ENCODE peak calls at places on chromosomes 16 and 17, in five cellular contexts. F is K562, X is H1, Q is HepG2, C is GM12878. U is an unnamed sample.

GRCh38 chr16:4852221-4852872 is 5.1 kb downstream of the UBN1 start:
- DNase-seq in F (peak; percentile 64), X (no peak), Q (no peak), C (no peak), U (no peak)

GRCh38 chr16:75131081-75131480 is 14.5 kb upstream of the LDHD start:
- DNase-seq in F (no peak), X (no peak), Q (no peak), C (no peak), U (no peak)

GRCh38 chr17:27257031-27257357 is 36.9 kb upstream of the WSB1 start:
- DNase-seq in F (no peak), X (no peak), Q (no peak), C (no peak), U (no peak)

GRCh38 chr16:62950351-62950750 is 914.1 kb upstream of the CDH8 start:
- DNase-seq in F (no peak), X (no peak), Q (no peak), C (no peak), U (no peak)

GRCh38 chr17:82064433-82065192 is 991 bp downstream of the DUS1L start:
- DNase-seq in F (no peak), X (no peak), Q (peak; percentile 38), C (no peak), U (no peak)

GRCh38 chr17:62110923-62111484 is 45.9 kb upstream of the MED13 start:
- DNase-seq in F (no peak), X (no peak), Q (no peak), C (no peak), U (no peak)

GRCh38 chr17:28940675-28941074 is 10.6 kb downstream of the PHF12 start:
- DNase-seq in F (no peak), X (no peak), Q (no peak), C (no peak), U (no peak)

GRCh38 chr17:61130320-61130719 is 269.3 kb upstream of the TBX2 start:
- DNase-seq in F (no peak), X (no peak), Q (no peak), C (no peak), U (no peak)

GRCh38 chr16:67115649-67116048 is 5.9 kb downstream of the PHAF1 start:
- DNase-seq in F (no peak), X (no peak), Q (no peak), C (no peak), U (peak; percentile 85)

GRCh38 chr16:19245326-19245925 is 40.1 kb upstream of the CLEC19A start:
- DNase-seq in F (no peak), X (no peak), Q (no peak), C (no peak), U (no peak)

GRCh38 chr17:76476736-76477135 is 9.3 kb downstream of the AANAT start:
- DNase-seq in F (no peak), X (no peak), Q (no peak), C (no peak), U (no peak)

GRCh38 chr17:47239663-47240374 is 13.8 kb upstream of the ITGB3 start:
- DNase-seq in F (peak; percentile 87), X (no peak), Q (no peak), C (peak; percentile 40), U (peak; percentile 69)

GRCh38 chr17:67558740-67559380 is 158.9 kb upstream of the NOL11 start:
- DNase-seq in F (peak; percentile 8), X (no peak), Q (no peak), C (no peak), U (no peak)

GRCh38 chr17:64773836-64774761 is 112.0 kb upstream of the SMURF2 start:
- DNase-seq in F (peak; percentile 81), X (peak; percentile 93), Q (peak; percentile 91), C (no peak), U (peak; percentile 95)

GRCh38 chr16:79767597-79768280 is 167.2 kb upstream of the MAF start:
- DNase-seq in F (peak; percentile 36), X (no peak), Q (peak; percentile 40), C (no peak), U (no peak)

GRCh38 chr16:70735141-70735979 is 49.5 kb upstream of the MTSS2 start:
- DNase-seq in F (no peak), X (no peak), Q (peak; percentile 30), C (no peak), U (no peak)

GRCh38 chr16:19884021-19884485 is 595 bp downstream of the GPRC5B start:
- DNase-seq in F (no peak), X (peak; percentile 54), Q (no peak), C (no peak), U (no peak)

GRCh38 chr17:59155439-59156177 is at the start of gene PRR11:
- DNase-seq in F (peak; percentile 98), X (peak; percentile 80), Q (peak; percentile 100), C (no peak), U (peak; percentile 100)

GRCh38 chr17:42010898-42011516 is 6.2 kb downstream of the DNAJC7 start:
- DNase-seq in F (peak; percentile 58), X (no peak), Q (peak; percentile 52), C (no peak), U (no peak)

GRCh38 chr17:3866269-3866668 is 20.2 kb upstream of the NCBP3 start:
- DNase-seq in F (no peak), X (no peak), Q (no peak), C (no peak), U (no peak)

DNA sequence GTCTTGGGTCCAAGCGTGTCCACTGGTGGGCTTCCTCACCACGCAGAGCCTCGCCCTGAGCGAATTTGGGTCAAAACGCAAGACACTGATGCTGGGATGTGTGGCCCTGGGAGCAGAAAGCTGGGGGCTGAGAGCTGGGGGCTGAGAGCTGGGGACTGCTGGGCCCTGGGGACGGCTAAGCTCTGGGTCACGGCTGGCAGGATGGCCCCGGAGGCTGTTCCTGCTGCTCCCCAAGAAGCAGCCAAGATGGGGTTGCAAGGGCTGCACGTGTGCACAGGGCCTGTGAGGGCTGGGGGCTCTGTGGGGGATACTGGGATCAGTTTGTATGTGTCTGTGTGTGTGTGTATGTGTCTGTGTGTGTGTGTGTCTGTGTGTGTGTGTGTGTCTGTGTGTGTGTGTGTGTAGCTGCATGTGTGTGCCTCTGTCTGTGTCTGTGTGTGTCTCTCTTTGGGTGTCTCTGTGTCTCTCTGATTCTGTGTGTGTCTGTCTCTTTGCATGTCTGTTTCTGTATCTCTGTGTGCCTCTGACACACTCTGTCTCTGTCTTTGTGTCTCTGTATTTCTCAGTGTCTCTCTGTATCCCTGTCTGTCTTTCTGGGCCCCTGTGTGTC is 38.2 kb upstream of the CIBAR2 start:
- DNase-seq in F (no peak), X (no peak), Q (no peak), C (no peak), U (no peak)
- TF ChIP-seq RAD21 in F (no peak), X (no peak), Q (no peak), C (no peak), U (no peak)

DNA sequence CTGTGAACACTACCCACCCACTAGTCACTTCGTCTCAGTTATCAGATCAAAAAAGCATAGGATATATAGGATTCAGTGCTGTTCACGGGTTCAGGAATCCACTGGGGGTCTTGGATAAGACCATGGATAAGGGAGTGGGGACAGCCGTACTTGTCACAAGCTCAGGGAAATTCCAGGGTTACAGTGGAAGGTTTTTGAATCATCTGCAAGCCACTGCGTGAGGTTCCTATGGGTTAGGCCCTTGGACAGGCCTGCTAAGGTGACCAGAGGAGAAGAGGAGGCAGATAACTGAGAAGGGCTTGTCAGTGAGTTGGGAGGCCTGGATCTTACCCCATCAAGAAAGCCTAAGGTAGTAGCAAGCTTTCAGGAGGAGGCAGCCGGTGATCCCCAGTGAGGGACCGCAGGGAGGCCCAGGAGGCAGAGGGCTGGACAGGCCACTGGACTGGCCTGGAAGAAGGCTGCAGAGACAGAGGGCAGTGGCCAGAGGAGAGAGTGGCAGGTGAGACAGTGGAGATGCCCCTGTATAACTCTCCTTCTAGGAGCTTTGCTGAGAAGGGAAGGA is 27.3 kb downstream of the NGFR start:
- DNase-seq in F (no peak), X (peak; percentile 40), Q (no peak), C (no peak), U (no peak)
- TF ChIP-seq SRF in F (no peak), X (no peak), Q (no peak), C (no peak), U (no peak)

GRCh38 chr17:10729334-10730193 is at the start of gene TMEM220:
- DNase-seq in F (no peak), X (peak; percentile 87), Q (peak; percentile 26), C (no peak), U (no peak)
- TF ChIP-seq RAD21 in F (no peak), X (no peak), Q (peak; percentile 11), C (no peak), U (no peak)

GRCh38 chr17:18037482-18037881 is 1.5 kb downstream of the ATPAF2 start:
- DNase-seq in F (no peak), X (no peak), Q (no peak), C (no peak), U (no peak)

GRCh38 chr17:18039535-18040286 is 503 bp downstream of the GID4 start:
- DNase-seq in F (peak; percentile 44), X (peak; percentile 56), Q (no peak), C (no peak), U (no peak)

GRCh38 chr17:18038861-18039534 is at the start of the genes ATPAF2 and GID4:
- DNase-seq in F (peak; percentile 99), X (peak; percentile 99), Q (peak; percentile 96), C (peak; percentile 95), U (peak; percentile 97)

GRCh38 chr17:18040287-18040858 is 1.2 kb downstream of the GID4 start:
- DNase-seq in F (peak; percentile 23), X (peak; percentile 50), Q (no peak), C (no peak), U (no peak)

GRCh38 chr17:18038149-18038850 is 668 bp downstream of the ATPAF2 start:
- DNase-seq in F (peak; percentile 16), X (no peak), Q (no peak), C (no peak), U (no peak)
- TF ChIP-seq SRF in F (no peak), X (no peak), Q (no peak), C (no peak), U (no peak)

U was measured in HCT116.